ENCODE peak calls at places on chromosomes 13 and 19, in nine cellular contexts. M is cardiac muscle cell; C is K562; H is aorta; G is mesendoderm; I is effector memory CD4-positive, alpha-beta T cell; F is astrocyte of the spinal cord; W is astrocyte; D is bronchial epithelial cell. S is an unnamed sample.

GRCh38 chr13:110590577-110590976 is 24.8 kb upstream of the NAXD start:
- DNase-seq in M (no peak), C (no peak), H (no peak), G (peak), I (no peak), F (no peak), W (no peak), D (peak), S (peak)

GRCh38 chr13:50693755-50694154 is 149.7 kb downstream of the DLEU7 start:
- DNase-seq in M (peak), C (no peak), H (peak), G (peak), I (no peak), F (peak), W (peak), D (no peak), S (no peak)

GRCh38 chr13:60869941-60870613 is 473.1 kb downstream of the TDRD3 start:
- DNase-seq in M (no peak), C (no peak), H (no peak), G (no peak), I (no peak), F (no peak), W (no peak), D (no peak), S (no peak)

GRCh38 chr13:50589651-50590054 is 253.8 kb downstream of the DLEU7 start:
- DNase-seq in M (peak), C (no peak), H (peak), G (no peak), I (no peak), F (peak), W (peak), D (peak), S (no peak)

GRCh38 chr13:110557082-110557481 is 4.4 kb downstream of the RAB20 start:
- DNase-seq in M (no peak), C (no peak), H (no peak), G (no peak), I (no peak), F (no peak), W (no peak), D (no peak), S (no peak)

GRCh38 chr19:48255376-48256303 is at the start of gene CARD8:
- DNase-seq in M (peak), C (peak), H (peak), G (peak), I (peak), F (peak), W (peak), D (peak), S (peak)

GRCh38 chr13:101576977-101577376 is 124.5 kb downstream of the ITGBL1 start:
- DNase-seq in M (no peak), C (no peak), H (no peak), G (no peak), I (no peak), F (no peak), W (no peak), D (no peak), S (no peak)

GRCh38 chr13:88919970-88920628 is 1248.9 kb downstream of the SLITRK5 start:
- DNase-seq in M (no peak), C (no peak), H (no peak), G (no peak), I (no peak), F (no peak), W (no peak), D (no peak), S (no peak)

GRCh38 chr13:111642156-111642767 is 321.8 kb downstream of the TEX29 start:
- DNase-seq in M (no peak), C (no peak), H (no peak), G (no peak), I (no peak), F (no peak), W (no peak), D (no peak), S (no peak)

GRCh38 chr13:23617551-23618014 is 47.4 kb downstream of the TNFRSF19 start:
- DNase-seq in M (peak), C (no peak), H (no peak), G (no peak), I (no peak), F (peak), W (peak), D (no peak), S (no peak)

GRCh38 chr19:8571006-8571411 is 6.2 kb downstream of the MYO1F start:
- DNase-seq in M (peak), C (no peak), H (peak), G (no peak), I (peak), F (peak), W (peak), D (peak), S (no peak)

GRCh38 chr13:95643471-95643813 is 1.1 kb downstream of the DZIP1 start:
- DNase-seq in M (peak), C (no peak), H (no peak), G (peak), I (no peak), F (peak), W (peak), D (no peak), S (no peak)
- H3K4me3 ChIP-seq in M (peak), C (no peak), H (peak), G (peak), I (no peak), F (peak), W (peak), D (peak), S (peak)

DNA sequence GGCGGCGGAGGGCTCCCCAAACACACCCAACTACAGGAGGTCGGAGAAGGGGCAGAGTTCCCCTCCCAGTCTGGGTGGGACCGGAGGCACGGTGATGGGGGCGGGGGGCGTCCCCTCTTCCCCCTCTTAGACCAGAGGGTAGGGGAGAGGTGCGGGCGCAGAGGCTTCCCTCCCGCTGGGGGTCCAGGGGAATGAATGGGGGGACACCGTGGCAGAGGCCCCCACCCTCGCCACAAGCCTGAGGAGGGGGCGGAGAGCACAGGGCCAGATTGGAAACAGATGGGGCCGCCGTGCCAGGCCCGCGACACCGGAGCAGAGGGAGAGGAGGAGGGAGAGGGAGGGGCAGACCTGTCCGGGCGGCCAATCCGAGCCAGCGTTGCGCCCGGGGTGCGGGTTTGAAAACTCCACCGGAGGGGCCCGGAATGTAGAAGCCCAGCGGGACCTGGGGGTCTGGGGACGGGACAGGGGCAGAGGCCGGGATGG is 47.0 kb downstream of the PTPRS start:
- DNase-seq in M (peak), C (no peak), H (no peak), G (peak), I (no peak), F (peak), W (peak), D (no peak), S (peak)
- H3K4me3 ChIP-seq in M (peak), C (peak), H (peak), G (peak), I (peak), F (peak), W (peak), D (peak), S (peak)

GRCh38 chr19:34273121-34273845 is 18.9 kb downstream of the GARRE1 start:
- DNase-seq in M (no peak), C (no peak), H (no peak), G (no peak), I (no peak), F (no peak), W (no peak), D (no peak), S (no peak)

GRCh38 chr19:34269489-34269888 is 15.1 kb downstream of the GARRE1 start:
- DNase-seq in M (no peak), C (no peak), H (no peak), G (no peak), I (no peak), F (no peak), W (no peak), D (no peak), S (no peak)

GRCh38 chr19:34265221-34265650 is 10.9 kb downstream of the GARRE1 start:
- DNase-seq in M (no peak), C (no peak), H (no peak), G (peak), I (no peak), F (no peak), W (no peak), D (peak), S (no peak)

GRCh38 chr19:34269968-34270621 is 15.7 kb downstream of the GARRE1 start:
- DNase-seq in M (peak), C (no peak), H (peak), G (peak), I (peak), F (peak), W (peak), D (peak), S (no peak)

GRCh38 chr19:34269081-34269480 is 14.7 kb downstream of the GARRE1 start:
- DNase-seq in M (no peak), C (no peak), H (no peak), G (no peak), I (no peak), F (no peak), W (no peak), D (no peak), S (no peak)
- H3K4me3 ChIP-seq in M (no peak), C (no peak), H (no peak), G (no peak), I (peak), F (no peak), W (no peak), D (no peak), S (no peak)

GRCh38 chr19:640606-641170 is 1.0 kb downstream of the FGF22 start:
- DNase-seq in M (no peak), C (no peak), H (no peak), G (no peak), I (no peak), F (no peak), W (no peak), D (no peak), S (no peak)
- H3K4me3 ChIP-seq in M (no peak), C (no peak), H (no peak), G (no peak), I (no peak), F (no peak), W (no peak), D (no peak), S (no peak)

GRCh38 chr19:38978315-38978689 is 2.8 kb upstream of the FBXO17 start:
- DNase-seq in M (no peak), C (no peak), H (no peak), G (no peak), I (no peak), F (no peak), W (no peak), D (no peak), S (no peak)

GRCh38 chr19:38977445-38978314 is 2.1 kb upstream of the FBXO17 start:
- DNase-seq in M (no peak), C (no peak), H (no peak), G (no peak), I (no peak), F (no peak), W (peak), D (peak), S (no peak)

GRCh38 chr19:38975214-38975860 is at the start of gene FBXO17:
- DNase-seq in M (peak), C (peak), H (peak), G (peak), I (no peak), F (peak), W (peak), D (peak), S (peak)

GRCh38 chr19:38974599-38975213 is 836 bp downstream of the FBXO17 start:
- DNase-seq in M (peak), C (no peak), H (no peak), G (no peak), I (no peak), F (no peak), W (no peak), D (no peak), S (no peak)

GRCh38 chr19:38975861-38976271 is 324 bp upstream of the FBXO17 start:
- DNase-seq in M (peak), C (no peak), H (peak), G (peak), I (no peak), F (peak), W (peak), D (no peak), S (no peak)
- H3K4me3 ChIP-seq in M (peak), C (peak), H (peak), G (peak), I (no peak), F (peak), W (peak), D (peak), S (peak)

DNA sequence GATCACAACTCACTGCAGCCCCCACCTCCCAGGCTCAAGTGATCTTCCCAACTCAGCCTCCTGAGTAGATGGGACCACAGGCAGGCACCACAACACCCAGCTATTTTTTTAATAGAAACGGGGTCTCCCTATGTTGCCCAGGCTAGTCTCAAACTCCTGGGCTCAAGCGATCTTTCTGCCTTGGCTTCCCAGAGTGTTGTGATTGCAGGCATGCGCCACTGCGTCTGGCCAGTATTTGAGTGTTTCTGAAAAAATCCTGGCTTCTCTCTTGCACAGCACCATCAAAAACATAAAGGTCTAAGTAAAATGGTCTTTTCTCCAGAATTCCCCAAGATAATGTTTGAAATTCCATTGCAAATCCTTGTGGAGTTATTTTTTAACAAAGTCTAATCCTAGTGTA is 47.8 kb downstream of the ELF1 start:
- DNase-seq in M (no peak), C (no peak), H (no peak), G (no peak), I (no peak), F (no peak), W (no peak), D (no peak), S (no peak)
- H3K4me3 ChIP-seq in M (no peak), C (no peak), H (no peak), G (no peak), I (no peak), F (no peak), W (no peak), D (no peak), S (no peak)

GRCh38 chr19:49427855-49428546 is 2.8 kb downstream of the GFY start:
- DNase-seq in M (no peak), C (peak), H (no peak), G (peak), I (no peak), F (no peak), W (no peak), D (no peak), S (peak)
- H3K4me3 ChIP-seq in M (peak), C (peak), H (no peak), G (peak), I (peak), F (no peak), W (no peak), D (peak), S (peak)

DNA sequence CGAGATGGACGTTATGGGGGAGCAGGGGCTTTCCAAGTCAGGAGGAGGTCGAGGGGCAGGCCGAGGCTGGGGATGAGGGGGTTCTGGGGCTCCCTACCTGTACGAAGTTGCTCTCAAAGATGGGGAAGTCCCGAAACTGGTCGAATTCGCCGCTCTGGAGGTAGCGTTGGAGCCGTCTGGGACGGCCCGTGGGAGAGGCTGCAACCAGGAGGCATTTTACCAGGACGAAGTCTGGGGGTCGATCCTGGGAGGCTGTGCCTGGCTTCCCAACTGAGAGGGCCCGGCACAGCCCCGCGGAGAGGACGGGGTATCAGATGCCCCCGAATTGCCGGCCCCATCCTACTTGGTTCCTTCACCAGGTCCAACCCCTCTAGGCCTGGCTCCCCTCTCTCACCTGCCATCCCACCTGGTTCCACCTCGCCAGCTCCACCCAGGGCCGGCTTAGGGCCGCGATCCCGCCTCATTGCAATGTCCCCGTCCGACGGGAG is 527 bp upstream of the EMC10 start:
- DNase-seq in M (no peak), C (no peak), H (no peak), G (no peak), I (no peak), F (no peak), W (no peak), D (no peak), S (no peak)
- H3K4me3 ChIP-seq in M (no peak), C (peak), H (no peak), G (no peak), I (no peak), F (peak), W (no peak), D (peak), S (peak)

GRCh38 chr13:76635232-76636021 is 250.8 kb downstream of the KCTD12 start:
- DNase-seq in M (no peak), C (no peak), H (no peak), G (no peak), I (no peak), F (no peak), W (no peak), D (no peak), S (no peak)
- H3K4me3 ChIP-seq in M (no peak), C (no peak), H (no peak), G (no peak), I (no peak), F (no peak), W (no peak), D (no peak), S (no peak)

GRCh38 chr19:53662209-53662608 is 30.4 kb downstream of the DPRX start:
- DNase-seq in M (no peak), C (no peak), H (no peak), G (no peak), I (no peak), F (no peak), W (no peak), D (no peak), S (no peak)
- H3K4me3 ChIP-seq in M (no peak), C (no peak), H (no peak), G (no peak), I (no peak), F (no peak), W (no peak), D (no peak), S (no peak)